ENCODE peak calls at places on chromosomes 1 and 21, in seven cellular contexts. One of them, this sample, is unnamed.
A peak's percentile ranks its signal among the peaks of the same experiment; 100 is the strongest.

GRCh38 chr21:15766952-15767603 is 37.3 kb downstream of the USP25 start:
- DNase-seq in glutamatergic neuron: no peak
- DNase-seq in stromal cell of bone marrow: no peak
- DNase-seq in substantia nigra: no peak
- DNase-seq in neural crest cell: no peak
- DNase-seq in SHP77: no peak
- DNase-seq in HTR-8/SVneo: no peak
- DNase-seq in this sample: no peak

GRCh38 chr1:11533790-11534787 is 55.1 kb downstream of the DISP3 start:
- DNase-seq in glutamatergic neuron: no peak
- DNase-seq in stromal cell of bone marrow: no peak
- DNase-seq in substantia nigra: no peak
- DNase-seq in neural crest cell: no peak
- DNase-seq in SHP77: no peak
- DNase-seq in HTR-8/SVneo: no peak
- DNase-seq in this sample: no peak

GRCh38 chr21:45412909-45413581 is 8.1 kb downstream of the COL18A1 start:
- DNase-seq in glutamatergic neuron: peak; percentile 17
- DNase-seq in stromal cell of bone marrow: no peak
- DNase-seq in substantia nigra: no peak
- DNase-seq in neural crest cell: no peak
- DNase-seq in SHP77: no peak
- DNase-seq in HTR-8/SVneo: no peak
- DNase-seq in this sample: no peak

GRCh38 chr1:247409869-247410544 is 6.0 kb upstream of the NLRP3 start:
- DNase-seq in glutamatergic neuron: no peak
- DNase-seq in stromal cell of bone marrow: no peak
- DNase-seq in substantia nigra: no peak
- DNase-seq in neural crest cell: no peak
- DNase-seq in SHP77: no peak
- DNase-seq in HTR-8/SVneo: no peak
- DNase-seq in this sample: no peak

GRCh38 chr1:32464716-32465540 is at the start of gene ZBTB8B:
- DNase-seq in glutamatergic neuron: peak; percentile 94
- DNase-seq in stromal cell of bone marrow: peak; percentile 55
- DNase-seq in substantia nigra: peak; percentile 89
- DNase-seq in neural crest cell: peak; percentile 91
- DNase-seq in SHP77: peak; percentile 95
- DNase-seq in HTR-8/SVneo: peak; percentile 96
- DNase-seq in this sample: peak; percentile 26

GRCh38 chr21:36704281-36704957 is 5.5 kb downstream of the SIM2 start:
- DNase-seq in glutamatergic neuron: no peak
- DNase-seq in stromal cell of bone marrow: no peak
- DNase-seq in substantia nigra: no peak
- DNase-seq in neural crest cell: no peak
- DNase-seq in SHP77: no peak
- DNase-seq in HTR-8/SVneo: no peak
- DNase-seq in this sample: no peak

GRCh38 chr1:168972225-168972624 is 134.3 kb upstream of the ATP1B1 start:
- DNase-seq in glutamatergic neuron: no peak
- DNase-seq in stromal cell of bone marrow: no peak
- DNase-seq in substantia nigra: no peak
- DNase-seq in neural crest cell: no peak
- DNase-seq in SHP77: no peak
- DNase-seq in HTR-8/SVneo: no peak
- DNase-seq in this sample: no peak

GRCh38 chr1:80250573-80251168 is 1244.1 kb upstream of the ADGRL4 start:
- DNase-seq in glutamatergic neuron: no peak
- DNase-seq in stromal cell of bone marrow: no peak
- DNase-seq in substantia nigra: no peak
- DNase-seq in neural crest cell: no peak
- DNase-seq in SHP77: no peak
- DNase-seq in HTR-8/SVneo: no peak
- DNase-seq in this sample: no peak

GRCh38 chr1:145845144-145845513 is 301 bp upstream of the NUDT17 start:
- DNase-seq in glutamatergic neuron: no peak
- DNase-seq in stromal cell of bone marrow: no peak
- DNase-seq in substantia nigra: no peak
- DNase-seq in neural crest cell: no peak
- DNase-seq in SHP77: no peak
- DNase-seq in HTR-8/SVneo: no peak
- DNase-seq in this sample: no peak

GRCh38 chr1:175075572-175076568 is 8.2 kb downstream of the TNN start:
- DNase-seq in glutamatergic neuron: no peak
- DNase-seq in stromal cell of bone marrow: peak; percentile 18
- DNase-seq in substantia nigra: no peak
- DNase-seq in neural crest cell: no peak
- DNase-seq in SHP77: no peak
- DNase-seq in HTR-8/SVneo: no peak
- DNase-seq in this sample: no peak

GRCh38 chr1:23910144-23910543 is 3.0 kb downstream of the CNR2 start:
- DNase-seq in glutamatergic neuron: no peak
- DNase-seq in stromal cell of bone marrow: no peak
- DNase-seq in substantia nigra: no peak
- DNase-seq in neural crest cell: no peak
- DNase-seq in SHP77: no peak
- DNase-seq in HTR-8/SVneo: no peak
- DNase-seq in this sample: no peak

GRCh38 chr1:36657826-36658225 is 175.1 kb upstream of the CSF3R start:
- DNase-seq in glutamatergic neuron: no peak
- DNase-seq in stromal cell of bone marrow: no peak
- DNase-seq in substantia nigra: peak; percentile 46
- DNase-seq in neural crest cell: no peak
- DNase-seq in SHP77: no peak
- DNase-seq in HTR-8/SVneo: no peak
- DNase-seq in this sample: no peak

This sample was measured in memory B cell.